ENCODE peak calls at places on chromosomes 13 and 19, in six cellular contexts. O is psoas muscle, W is brain microvascular endothelial cell, H is A172, J is lower lobe of right lung, E is HS-5. X is an unnamed sample.

GRCh38 chr19:48629599-48630288 is 7.4 kb downstream of the DBP start:
- DNase-seq in W (peak), J (no peak), H (no peak), O (peak), E (no peak), X (no peak)

GRCh38 chr19:38930776-38931761 is at the start of gene MRPS12:
- DNase-seq in W (peak), H (peak), J (peak), O (peak), E (peak), X (no peak)

GRCh38 chr13:52405767-52406494 is at the start of gene THSD1:
- DNase-seq in O (peak), J (peak), E (no peak), W (no peak), H (peak), X (no peak)

GRCh38 chr13:29429496-29429895 is 166.0 kb downstream of the SLC7A1 start:
- DNase-seq in E (no peak), H (no peak), O (no peak), J (no peak), W (no peak), X (no peak)

GRCh38 chr19:33282036-33282686 is 20.2 kb downstream of the CEBPA start:
- DNase-seq in W (no peak), E (no peak), J (no peak), H (peak), O (no peak), X (no peak)

GRCh38 chr13:52695856-52696255 is 43.2 kb downstream of the SUGT1 start:
- DNase-seq in J (no peak), O (no peak), H (no peak), W (peak), E (no peak), X (no peak)

GRCh38 chr13:104796581-104796980 is 1730.4 kb upstream of the SLC10A2 start:
- DNase-seq in W (no peak), E (no peak), O (no peak), H (no peak), J (no peak), X (no peak)

GRCh38 chr13:19067767-19068166 is 113.9 kb downstream of the TUBA3C start:
- DNase-seq in E (no peak), J (no peak), O (no peak), W (no peak), H (no peak), X (no peak)

GRCh38 chr13:111179908-111180756 is 65.0 kb downstream of the ARHGEF7 start:
- DNase-seq in E (no peak), W (no peak), H (no peak), J (no peak), O (no peak), X (no peak)

GRCh38 chr19:35311901-35312665 is 16.9 kb upstream of the CD22 start:
- DNase-seq in O (no peak), W (no peak), J (no peak), E (no peak), H (no peak), X (no peak)

GRCh38 chr13:38785047-38785446 is 98.2 kb downstream of the FREM2 start:
- DNase-seq in W (no peak), H (no peak), J (no peak), O (no peak), E (no peak), X (no peak)

GRCh38 chr13:23909606-23910005 is 12.3 kb upstream of the C1QTNF9B start:
- DNase-seq in H (no peak), E (no peak), W (no peak), J (no peak), O (no peak), X (no peak)

GRCh38 chr13:111639994-111640393 is 319.6 kb downstream of the TEX29 start:
- DNase-seq in W (no peak), H (no peak), E (no peak), O (peak), J (no peak), X (no peak)

GRCh38 chr13:111280666-111281577 is 39.5 kb upstream of the TEX29 start:
- DNase-seq in O (no peak), H (peak), J (no peak), W (peak), E (peak), X (no peak)

GRCh38 chr13:39822437-39822836 is 167.0 kb downstream of the COG6 start:
- DNase-seq in J (no peak), W (peak), O (no peak), E (no peak), H (no peak), X (no peak)